ENCODE peak calls at places on chromosomes 16 and 17, in six cellular contexts. One of them, this sample, is unnamed.

GRCh38 chr17:46045639-46046038 is 46.6 kb downstream of the STH start:
- DNase-seq in activated CD4-positive, alpha-beta T cell treated with anti-CD3 and anti-CD28 coated beads for 24 hours: no peak
- DNase-seq in B cell: no peak
- DNase-seq in ovary: no peak
- DNase-seq in ELR: peak
- DNase-seq in hypothalamus: no peak
- DNase-seq in this sample: no peak

GRCh38 chr16:87384162-87384999 is 805 bp upstream of the FBXO31 start:
- DNase-seq in activated CD4-positive, alpha-beta T cell treated with anti-CD3 and anti-CD28 coated beads for 24 hours: no peak
- DNase-seq in B cell: no peak
- DNase-seq in ovary: peak
- DNase-seq in ELR: no peak
- DNase-seq in hypothalamus: no peak
- DNase-seq in this sample: no peak

GRCh38 chr17:11459780-11460426 is 138.4 kb upstream of the DNAH9 start:
- DNase-seq in activated CD4-positive, alpha-beta T cell treated with anti-CD3 and anti-CD28 coated beads for 24 hours: no peak
- DNase-seq in B cell: no peak
- DNase-seq in ovary: no peak
- DNase-seq in ELR: no peak
- DNase-seq in hypothalamus: no peak
- DNase-seq in this sample: no peak

GRCh38 chr16:89442990-89443726 is 47.2 kb downstream of the ANKRD11 start:
- DNase-seq in activated CD4-positive, alpha-beta T cell treated with anti-CD3 and anti-CD28 coated beads for 24 hours: no peak
- DNase-seq in B cell: no peak
- DNase-seq in ovary: no peak
- DNase-seq in ELR: peak
- DNase-seq in hypothalamus: no peak
- DNase-seq in this sample: no peak

GRCh38 chr17:73182616-73183310 is 10.1 kb upstream of the COG1 start:
- DNase-seq in activated CD4-positive, alpha-beta T cell treated with anti-CD3 and anti-CD28 coated beads for 24 hours: no peak
- DNase-seq in B cell: no peak
- DNase-seq in ovary: no peak
- DNase-seq in ELR: no peak
- DNase-seq in hypothalamus: no peak
- DNase-seq in this sample: no peak

GRCh38 chr17:6454495-6455320 is 10.5 kb downstream of the PIMREG start:
- DNase-seq in activated CD4-positive, alpha-beta T cell treated with anti-CD3 and anti-CD28 coated beads for 24 hours: no peak
- DNase-seq in B cell: peak
- DNase-seq in ovary: peak
- DNase-seq in ELR: no peak
- DNase-seq in hypothalamus: no peak
- DNase-seq in this sample: no peak

GRCh38 chr17:37661372-37662014 is 18.2 kb upstream of the DDX52 start:
- DNase-seq in activated CD4-positive, alpha-beta T cell treated with anti-CD3 and anti-CD28 coated beads for 24 hours: no peak
- DNase-seq in B cell: no peak
- DNase-seq in ovary: no peak
- DNase-seq in ELR: peak
- DNase-seq in hypothalamus: no peak
- DNase-seq in this sample: no peak

GRCh38 chr17:79939755-79940154 is 95.9 kb downstream of the TBC1D16 start:
- DNase-seq in activated CD4-positive, alpha-beta T cell treated with anti-CD3 and anti-CD28 coated beads for 24 hours: no peak
- DNase-seq in B cell: no peak
- DNase-seq in ovary: no peak
- DNase-seq in ELR: no peak
- DNase-seq in hypothalamus: no peak
- DNase-seq in this sample: no peak

GRCh38 chr16:27444015-27444414 is 42.0 kb downstream of the IL21R start:
- DNase-seq in activated CD4-positive, alpha-beta T cell treated with anti-CD3 and anti-CD28 coated beads for 24 hours: no peak
- DNase-seq in B cell: no peak
- DNase-seq in ovary: no peak
- DNase-seq in ELR: peak
- DNase-seq in hypothalamus: no peak
- DNase-seq in this sample: no peak

GRCh38 chr17:47203984-47204721 is 5.0 kb upstream of the MYL4 start:
- DNase-seq in activated CD4-positive, alpha-beta T cell treated with anti-CD3 and anti-CD28 coated beads for 24 hours: no peak
- DNase-seq in B cell: no peak
- DNase-seq in ovary: no peak
- DNase-seq in ELR: peak
- DNase-seq in hypothalamus: no peak
- DNase-seq in this sample: peak

GRCh38 chr17:18246880-18247612 is 11.5 kb downstream of the FLII start:
- DNase-seq in activated CD4-positive, alpha-beta T cell treated with anti-CD3 and anti-CD28 coated beads for 24 hours: peak
- DNase-seq in B cell: peak
- DNase-seq in ovary: peak
- DNase-seq in ELR: peak
- DNase-seq in hypothalamus: no peak
- DNase-seq in this sample: peak

GRCh38 chr17:64687959-64688358 is 25.9 kb upstream of the SMURF2 start:
- DNase-seq in activated CD4-positive, alpha-beta T cell treated with anti-CD3 and anti-CD28 coated beads for 24 hours: no peak
- DNase-seq in B cell: no peak
- DNase-seq in ovary: no peak
- DNase-seq in ELR: peak
- DNase-seq in hypothalamus: no peak
- DNase-seq in this sample: no peak

GRCh38 chr16:10950393-10950792 is 6.0 kb downstream of the CLEC16A start:
- DNase-seq in activated CD4-positive, alpha-beta T cell treated with anti-CD3 and anti-CD28 coated beads for 24 hours: no peak
- DNase-seq in B cell: no peak
- DNase-seq in ovary: no peak
- DNase-seq in ELR: peak
- DNase-seq in hypothalamus: no peak
- DNase-seq in this sample: no peak

GRCh38 chr17:20091161-20092029 is 82.2 kb downstream of the SPECC1 start:
- DNase-seq in activated CD4-positive, alpha-beta T cell treated with anti-CD3 and anti-CD28 coated beads for 24 hours: no peak
- DNase-seq in B cell: no peak
- DNase-seq in ovary: peak
- DNase-seq in ELR: no peak
- DNase-seq in hypothalamus: no peak
- DNase-seq in this sample: no peak

GRCh38 chr16:85729907-85730465 is 20.9 kb downstream of the C16orf74 start:
- DNase-seq in activated CD4-positive, alpha-beta T cell treated with anti-CD3 and anti-CD28 coated beads for 24 hours: no peak
- DNase-seq in B cell: no peak
- DNase-seq in ovary: no peak
- DNase-seq in ELR: no peak
- DNase-seq in hypothalamus: no peak
- DNase-seq in this sample: no peak

GRCh38 chr16:63617990-63618763 is 1503.7 kb downstream of the CDH11 start:
- DNase-seq in activated CD4-positive, alpha-beta T cell treated with anti-CD3 and anti-CD28 coated beads for 24 hours: no peak
- DNase-seq in B cell: no peak
- DNase-seq in ovary: peak
- DNase-seq in ELR: no peak
- DNase-seq in hypothalamus: no peak
- DNase-seq in this sample: no peak

GRCh38 chr16:83744521-83744981 is 63.2 kb upstream of the HSBP1 start:
- DNase-seq in activated CD4-positive, alpha-beta T cell treated with anti-CD3 and anti-CD28 coated beads for 24 hours: no peak
- DNase-seq in B cell: peak
- DNase-seq in ovary: no peak
- DNase-seq in ELR: peak
- DNase-seq in hypothalamus: peak
- DNase-seq in this sample: no peak

GRCh38 chr17:42362245-42362961 is 25.8 kb downstream of the STAT3 start:
- DNase-seq in activated CD4-positive, alpha-beta T cell treated with anti-CD3 and anti-CD28 coated beads for 24 hours: no peak
- DNase-seq in B cell: no peak
- DNase-seq in ovary: no peak
- DNase-seq in ELR: no peak
- DNase-seq in hypothalamus: no peak
- DNase-seq in this sample: no peak

GRCh38 chr17:32943647-32944191 is 15.8 kb downstream of the TMEM98 start:
- DNase-seq in activated CD4-positive, alpha-beta T cell treated with anti-CD3 and anti-CD28 coated beads for 24 hours: no peak
- DNase-seq in B cell: no peak
- DNase-seq in ovary: no peak
- DNase-seq in ELR: no peak
- DNase-seq in hypothalamus: no peak
- DNase-seq in this sample: no peak

GRCh38 chr17:42586514-42587230 is 9.1 kb upstream of the PSMC3IP start:
- DNase-seq in activated CD4-positive, alpha-beta T cell treated with anti-CD3 and anti-CD28 coated beads for 24 hours: no peak
- DNase-seq in B cell: peak
- DNase-seq in ovary: no peak
- DNase-seq in ELR: no peak
- DNase-seq in hypothalamus: no peak
- DNase-seq in this sample: peak

GRCh38 chr17:77445030-77445907 is 304.5 kb downstream of the SEC14L1 start:
- DNase-seq in activated CD4-positive, alpha-beta T cell treated with anti-CD3 and anti-CD28 coated beads for 24 hours: no peak
- DNase-seq in B cell: peak
- DNase-seq in ovary: peak
- DNase-seq in ELR: no peak
- DNase-seq in hypothalamus: no peak
- DNase-seq in this sample: peak

GRCh38 chr17:58330544-58330996 is 2.0 kb upstream of the TSPOAP1 start:
- DNase-seq in activated CD4-positive, alpha-beta T cell treated with anti-CD3 and anti-CD28 coated beads for 24 hours: no peak
- DNase-seq in B cell: peak
- DNase-seq in ovary: no peak
- DNase-seq in ELR: no peak
- DNase-seq in hypothalamus: no peak
- DNase-seq in this sample: peak

GRCh38 chr16:58265480-58266052 is 29.3 kb downstream of the PRSS54 start:
- DNase-seq in activated CD4-positive, alpha-beta T cell treated with anti-CD3 and anti-CD28 coated beads for 24 hours: no peak
- DNase-seq in B cell: no peak
- DNase-seq in ovary: no peak
- DNase-seq in ELR: no peak
- DNase-seq in hypothalamus: no peak
- DNase-seq in this sample: no peak

GRCh38 chr17:10033449-10033848 is 128.4 kb upstream of the RCVRN start:
- DNase-seq in activated CD4-positive, alpha-beta T cell treated with anti-CD3 and anti-CD28 coated beads for 24 hours: no peak
- DNase-seq in B cell: peak
- DNase-seq in ovary: no peak
- DNase-seq in ELR: no peak
- DNase-seq in hypothalamus: no peak
- DNase-seq in this sample: peak

GRCh38 chr16:50712568-50712914 is 19.1 kb downstream of the NOD2 start:
- DNase-seq in activated CD4-positive, alpha-beta T cell treated with anti-CD3 and anti-CD28 coated beads for 24 hours: no peak
- DNase-seq in B cell: no peak
- DNase-seq in ovary: no peak
- DNase-seq in ELR: no peak
- DNase-seq in hypothalamus: no peak
- DNase-seq in this sample: no peak

GRCh38 chr16:10569629-10570028 is 10.8 kb downstream of the EMP2 start:
- DNase-seq in activated CD4-positive, alpha-beta T cell treated with anti-CD3 and anti-CD28 coated beads for 24 hours: no peak
- DNase-seq in B cell: no peak
- DNase-seq in ovary: no peak
- DNase-seq in ELR: no peak
- DNase-seq in hypothalamus: no peak
- DNase-seq in this sample: no peak

GRCh38 chr16:19068237-19068815 is 912 bp downstream of the COQ7 start:
- DNase-seq in activated CD4-positive, alpha-beta T cell treated with anti-CD3 and anti-CD28 coated beads for 24 hours: no peak
- DNase-seq in B cell: peak
- DNase-seq in ovary: no peak
- DNase-seq in ELR: no peak
- DNase-seq in hypothalamus: no peak
- DNase-seq in this sample: peak

GRCh38 chr17:30230596-30231125 is 4.8 kb downstream of the SLC6A4 start:
- DNase-seq in activated CD4-positive, alpha-beta T cell treated with anti-CD3 and anti-CD28 coated beads for 24 hours: no peak
- DNase-seq in B cell: no peak
- DNase-seq in ovary: no peak
- DNase-seq in ELR: peak
- DNase-seq in hypothalamus: no peak
- DNase-seq in this sample: no peak

GRCh38 chr16:27369806-27370205 is 32.2 kb upstream of the IL21R start:
- DNase-seq in activated CD4-positive, alpha-beta T cell treated with anti-CD3 and anti-CD28 coated beads for 24 hours: no peak
- DNase-seq in B cell: no peak
- DNase-seq in ovary: no peak
- DNase-seq in ELR: peak
- DNase-seq in hypothalamus: no peak
- DNase-seq in this sample: no peak

GRCh38 chr17:31467502-31468256 is 76.2 kb downstream of the RAB11FIP4 start:
- DNase-seq in activated CD4-positive, alpha-beta T cell treated with anti-CD3 and anti-CD28 coated beads for 24 hours: no peak
- DNase-seq in B cell: no peak
- DNase-seq in ovary: no peak
- DNase-seq in ELR: no peak
- DNase-seq in hypothalamus: peak
- DNase-seq in this sample: no peak

GRCh38 chr17:82062984-82063368 is 2.6 kb downstream of the DUS1L start:
- DNase-seq in activated CD4-positive, alpha-beta T cell treated with anti-CD3 and anti-CD28 coated beads for 24 hours: no peak
- DNase-seq in B cell: no peak
- DNase-seq in ovary: no peak
- DNase-seq in ELR: no peak
- DNase-seq in hypothalamus: no peak
- DNase-seq in this sample: no peak

GRCh38 chr16:56357291-56357764 is 68.0 kb downstream of the AMFR start:
- DNase-seq in activated CD4-positive, alpha-beta T cell treated with anti-CD3 and anti-CD28 coated beads for 24 hours: no peak
- DNase-seq in B cell: no peak
- DNase-seq in ovary: no peak
- DNase-seq in ELR: peak
- DNase-seq in hypothalamus: no peak
- DNase-seq in this sample: no peak

GRCh38 chr17:13544292-13544691 is 57.4 kb downstream of the HS3ST3A1 start:
- DNase-seq in activated CD4-positive, alpha-beta T cell treated with anti-CD3 and anti-CD28 coated beads for 24 hours: no peak
- DNase-seq in B cell: no peak
- DNase-seq in ovary: peak
- DNase-seq in ELR: peak
- DNase-seq in hypothalamus: peak
- DNase-seq in this sample: no peak

This sample was measured in OCI-LY7.